ENCODE peak calls at places on chromosomes 16 and 17, in seven cellular contexts. N is adrenal gland, H is neural progenitor cell, O is cardiac fibroblast, S is SK-N-MC, L is AG10803, D is cardiac muscle cell. T is an unnamed sample.

GRCh38 chr16:11012841-11013240 is 68.5 kb downstream of the CLEC16A start:
- DNase-seq in N (no peak), H (no peak), O (no peak), S (no peak), L (no peak), D (no peak), T (no peak)

GRCh38 chr17:77644181-77644972 is 314.1 kb upstream of the TNRC6C start:
- DNase-seq in N (no peak), H (no peak), O (no peak), S (no peak), L (no peak), D (no peak), T (no peak)

GRCh38 chr17:3750926-3751325 is 27.2 kb downstream of the HASPIN start:
- DNase-seq in N (no peak), H (no peak), O (no peak), S (no peak), L (no peak), D (no peak), T (no peak)

GRCh38 chr17:59647288-59647687 is 27.6 kb downstream of the CLTC start:
- DNase-seq in N (no peak), H (no peak), O (no peak), S (no peak), L (no peak), D (no peak), T (no peak)

GRCh38 chr16:8675183-8676159 is 1.1 kb downstream of the ABAT start:
- DNase-seq in N (peak; percentile 24), H (no peak), O (no peak), S (no peak), L (no peak), D (peak; percentile 18), T (no peak)

GRCh38 chr17:51342257-51342656 is 81.9 kb downstream of the UTP18 start:
- DNase-seq in N (no peak), H (no peak), O (no peak), S (no peak), L (no peak), D (no peak), T (peak; percentile 44)

GRCh38 chr16:57972285-57972684 is 1.4 kb upstream of the CNGB1 start:
- DNase-seq in N (no peak), H (no peak), O (no peak), S (no peak), L (no peak), D (no peak), T (no peak)

GRCh38 chr16:82638095-82638798 is 11.5 kb downstream of the CDH13 start:
- DNase-seq in N (no peak), H (no peak), O (peak; percentile 87), S (no peak), L (peak; percentile 73), D (peak; percentile 81), T (no peak)

GRCh38 chr16:11163761-11164261 is 92.2 kb downstream of the SOCS1 start:
- DNase-seq in N (no peak), H (no peak), O (no peak), S (no peak), L (no peak), D (no peak), T (no peak)

DNA sequence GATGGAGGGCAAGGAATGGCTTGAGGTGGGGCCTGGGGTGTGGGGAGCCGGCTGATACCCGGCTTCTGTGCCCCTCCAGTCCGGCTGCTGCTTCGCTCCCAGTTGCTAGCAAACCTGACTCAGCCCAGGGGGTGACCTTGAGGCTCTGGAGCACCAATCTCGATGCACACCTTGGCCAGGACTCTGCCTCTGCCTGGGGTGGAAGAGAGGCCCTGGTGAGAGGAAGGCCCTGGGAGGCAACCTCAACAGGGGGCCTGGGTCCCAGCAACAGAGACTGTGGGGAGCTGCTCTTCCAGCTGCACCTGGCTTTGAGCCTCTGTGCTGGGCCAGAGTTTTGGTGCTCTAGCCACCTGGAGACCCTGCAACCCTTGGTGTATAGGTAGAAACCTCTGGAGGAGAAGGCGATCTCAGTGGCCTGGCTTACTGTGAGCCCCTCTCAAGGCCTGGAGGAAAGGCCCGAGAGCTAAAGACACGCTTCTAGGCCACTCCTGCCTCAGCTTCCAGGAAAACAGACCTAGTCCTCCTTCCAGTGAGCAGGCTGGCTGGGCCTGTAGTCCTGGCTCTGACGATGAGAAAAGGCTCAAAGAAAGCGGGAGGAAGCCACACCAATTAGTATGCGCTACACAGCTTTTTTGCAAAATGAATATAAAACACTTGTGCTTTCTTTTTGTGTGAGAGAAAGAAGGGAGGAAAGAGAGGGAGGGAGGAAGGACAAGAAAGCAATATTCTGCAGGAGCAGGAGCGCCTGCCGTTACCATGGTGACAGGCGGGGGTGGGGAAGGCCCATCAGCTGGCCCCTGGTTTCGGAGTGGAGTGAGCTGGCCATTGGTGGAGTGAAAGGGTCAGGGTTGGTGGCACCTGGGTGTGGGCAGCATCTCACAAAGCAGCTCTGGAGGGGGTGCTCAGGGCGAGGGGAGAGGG is 51.0 kb downstream of the VAC14 start:
- DNase-seq in N (peak; percentile 37), H (peak; percentile 65), O (no peak), S (no peak), L (no peak), D (peak; percentile 16), T (no peak)
- H3K4me3 ChIP-seq in N (no peak overlapping the region), H (no peak overlapping the region), O (no peak overlapping the region), S (no peak overlapping the region), L (no peak overlapping the region), D (no peak overlapping the region), T (no peak overlapping the region)

DNA sequence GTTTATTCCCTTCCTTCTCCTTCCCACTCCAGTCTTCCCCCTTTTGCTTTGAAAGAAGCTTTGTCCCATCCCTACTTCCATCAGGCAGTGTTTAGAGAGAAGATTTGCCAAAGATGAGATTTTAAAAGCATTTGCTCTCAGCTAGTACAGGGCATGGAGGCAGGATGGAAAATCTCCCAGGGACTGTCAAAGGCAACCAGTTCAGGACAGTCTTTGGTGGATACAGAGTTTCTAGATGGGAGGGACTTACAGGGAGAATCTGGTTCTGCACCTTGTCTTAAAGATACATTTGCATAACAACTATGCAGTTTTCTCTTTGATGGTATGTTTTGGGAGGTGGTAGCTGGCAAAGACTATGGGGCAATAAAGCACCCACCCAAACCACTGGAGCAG is 26.2 kb downstream of the CHD9 start:
- DNase-seq in N (no peak), H (no peak), O (no peak), S (no peak), L (no peak), D (no peak), T (no peak)
- H3K4me3 ChIP-seq in N (no peak overlapping the region), H (no peak overlapping the region), O (no peak overlapping the region), S (no peak overlapping the region), L (no peak overlapping the region), D (no peak overlapping the region), T (no peak overlapping the region)

GRCh38 chr16:54273566-54273965 is 13.0 kb downstream of the IRX3 start:
- DNase-seq in N (no peak), H (no peak), O (no peak), S (no peak), L (no peak), D (no peak), T (no peak)
- H3K4me3 ChIP-seq in N (no peak overlapping the region), H (no peak overlapping the region), O (no peak overlapping the region), S (no peak overlapping the region), L (no peak overlapping the region), D (no peak overlapping the region), T (no peak overlapping the region)

DNA sequence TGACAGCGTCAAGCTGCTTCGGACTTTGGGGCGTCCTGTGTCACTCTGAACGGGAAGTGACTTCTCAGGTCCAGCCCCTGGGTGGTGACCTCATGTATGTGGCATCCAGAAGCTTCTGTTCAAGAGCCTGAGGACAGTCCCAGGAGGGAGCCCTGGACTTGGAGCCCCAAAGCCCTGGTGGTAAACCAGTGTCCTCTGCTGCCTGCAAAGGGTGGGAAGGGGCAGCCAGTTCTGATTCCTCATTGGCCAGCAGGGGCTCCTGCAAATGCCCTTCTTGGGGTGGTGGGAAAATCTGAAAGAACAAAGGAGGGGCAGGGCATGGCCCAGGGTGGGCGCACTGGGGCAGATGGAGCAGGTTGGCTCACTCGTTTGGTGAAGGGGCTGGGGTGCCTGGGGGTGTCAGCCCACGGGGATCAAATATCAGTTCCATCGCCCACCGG is 1.6 kb downstream of the OSGIN1 start:
- DNase-seq in N (peak; percentile 66), H (no peak), O (peak; percentile 39), S (no peak), L (peak; percentile 65), D (peak; percentile 37), T (peak; percentile 20)
- H3K4me3 ChIP-seq in N (no peak overlapping the region), H (no peak overlapping the region), O (no peak overlapping the region), S (no peak overlapping the region), L (no peak overlapping the region), D (no peak overlapping the region), T (no peak overlapping the region)

GRCh38 chr17:65362826-65363225 is 198.6 kb downstream of the AXIN2 start:
- DNase-seq in N (no peak), H (no peak), O (no peak), S (no peak), L (no peak), D (no peak), T (peak; percentile 31)
- H3K4me3 ChIP-seq in N (no peak overlapping the region), H (no peak overlapping the region), O (no peak overlapping the region), S (no peak overlapping the region), L (no peak overlapping the region), D (no peak overlapping the region), T (no peak overlapping the region)

DNA sequence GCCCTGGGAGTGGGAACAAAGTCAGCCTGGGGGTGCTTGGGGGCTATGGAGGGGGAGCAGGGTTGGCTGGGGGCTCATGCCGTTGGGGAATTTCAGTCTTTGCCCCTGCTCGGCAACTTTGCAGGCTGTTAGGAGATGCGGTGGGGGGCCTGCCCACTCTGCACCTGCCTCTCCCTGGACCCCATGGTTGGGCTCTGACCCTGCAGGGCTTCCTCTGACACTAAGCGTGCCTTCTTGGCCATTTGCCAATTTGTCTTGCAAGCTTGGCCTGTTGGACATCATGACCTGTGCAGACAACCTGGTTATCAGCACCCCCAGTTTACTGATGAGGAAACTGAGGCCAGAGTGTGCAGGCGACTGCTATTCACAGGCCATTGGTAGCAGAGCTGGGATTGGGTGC is 14.6 kb downstream of the ADCY7 start:
- DNase-seq in N (no peak), H (no peak), O (no peak), S (no peak), L (no peak), D (no peak), T (no peak)
- H3K4me3 ChIP-seq in N (no peak overlapping the region), H (no peak overlapping the region), O (no peak overlapping the region), S (no peak overlapping the region), L (no peak overlapping the region), D (no peak overlapping the region), T (no peak overlapping the region)